ENCODE peak calls at places on chromosomes 7 and 10, in seven cellular contexts. One of them, this sample, is unnamed.

GRCh38 chr7:41134242-41134872 is 568.5 kb downstream of the INHBA start:
- DNase-seq in CD8-positive, alpha-beta memory T cell: no peak
- DNase-seq in stimulated activated naive B cell treated with anti-CD40 and anti-IgM and Interleukin-4, amounts not matched to agents 10 μg/mL and 1 μg/mL and 100 μg/mL, for 72 hours: peak; percentile 27
- DNase-seq in astrocyte of the spinal cord: peak; percentile 67
- DNase-seq in CD4-positive, alpha-beta T cell: no peak
- DNase-seq in Caki2: peak; percentile 72
- DNase-seq in retina: no peak
- DNase-seq in this sample: peak; percentile 34

GRCh38 chr7:17362439-17363095 is 64.1 kb downstream of the AHR start:
- DNase-seq in CD8-positive, alpha-beta memory T cell: no peak
- DNase-seq in retina: no peak
- DNase-seq in astrocyte of the spinal cord: no peak
- DNase-seq in CD4-positive, alpha-beta T cell: no peak
- DNase-seq in Caki2: no peak
- DNase-seq in stimulated activated naive B cell treated with anti-CD40 and anti-IgM and Interleukin-4, amounts not matched to agents 10 μg/mL and 1 μg/mL and 100 μg/mL, for 72 hours: no peak
- DNase-seq in this sample: no peak

GRCh38 chr10:110458583-110458920 is 39.2 kb upstream of the DUSP5 start:
- DNase-seq in retina: no peak
- DNase-seq in Caki2: no peak
- DNase-seq in CD8-positive, alpha-beta memory T cell: no peak
- DNase-seq in stimulated activated naive B cell treated with anti-CD40 and anti-IgM and Interleukin-4, amounts not matched to agents 10 μg/mL and 1 μg/mL and 100 μg/mL, for 72 hours: no peak
- DNase-seq in astrocyte of the spinal cord: no peak
- DNase-seq in CD4-positive, alpha-beta T cell: no peak
- DNase-seq in this sample: no peak

GRCh38 chr7:44448922-44449321 is 41.5 kb downstream of the NUDCD3 start:
- DNase-seq in retina: no peak
- DNase-seq in stimulated activated naive B cell treated with anti-CD40 and anti-IgM and Interleukin-4, amounts not matched to agents 10 μg/mL and 1 μg/mL and 100 μg/mL, for 72 hours: no peak
- DNase-seq in Caki2: no peak
- DNase-seq in astrocyte of the spinal cord: no peak
- DNase-seq in CD4-positive, alpha-beta T cell: no peak
- DNase-seq in CD8-positive, alpha-beta memory T cell: no peak
- DNase-seq in this sample: no peak

GRCh38 chr7:334618-335357 is 44.8 kb downstream of the FOXL3 start:
- DNase-seq in CD4-positive, alpha-beta T cell: no peak
- DNase-seq in retina: no peak
- DNase-seq in stimulated activated naive B cell treated with anti-CD40 and anti-IgM and Interleukin-4, amounts not matched to agents 10 μg/mL and 1 μg/mL and 100 μg/mL, for 72 hours: no peak
- DNase-seq in Caki2: no peak
- DNase-seq in astrocyte of the spinal cord: no peak
- DNase-seq in CD8-positive, alpha-beta memory T cell: no peak
- DNase-seq in this sample: no peak

GRCh38 chr10:71769279-71769823 is 4.0 kb downstream of the VSIR start:
- DNase-seq in CD8-positive, alpha-beta memory T cell: no peak
- DNase-seq in retina: no peak
- DNase-seq in Caki2: no peak
- DNase-seq in stimulated activated naive B cell treated with anti-CD40 and anti-IgM and Interleukin-4, amounts not matched to agents 10 μg/mL and 1 μg/mL and 100 μg/mL, for 72 hours: peak; percentile 84
- DNase-seq in astrocyte of the spinal cord: peak; percentile 18
- DNase-seq in CD4-positive, alpha-beta T cell: no peak
- DNase-seq in this sample: no peak

GRCh38 chr7:15280078-15280734 is 281.6 kb downstream of the AGMO start:
- DNase-seq in retina: no peak
- DNase-seq in CD4-positive, alpha-beta T cell: no peak
- DNase-seq in stimulated activated naive B cell treated with anti-CD40 and anti-IgM and Interleukin-4, amounts not matched to agents 10 μg/mL and 1 μg/mL and 100 μg/mL, for 72 hours: no peak
- DNase-seq in astrocyte of the spinal cord: no peak
- DNase-seq in CD8-positive, alpha-beta memory T cell: no peak
- DNase-seq in Caki2: no peak
- DNase-seq in this sample: no peak

GRCh38 chr10:94963901-94964300 is 25.4 kb downstream of the CYP2C9 start:
- DNase-seq in astrocyte of the spinal cord: peak; percentile 8
- DNase-seq in Caki2: peak; percentile 16
- DNase-seq in retina: peak; percentile 30
- DNase-seq in CD4-positive, alpha-beta T cell: no peak
- DNase-seq in stimulated activated naive B cell treated with anti-CD40 and anti-IgM and Interleukin-4, amounts not matched to agents 10 μg/mL and 1 μg/mL and 100 μg/mL, for 72 hours: no peak
- DNase-seq in CD8-positive, alpha-beta memory T cell: no peak
- DNase-seq in this sample: peak; percentile 6

GRCh38 chr7:42597296-42597695 is 314.6 kb downstream of the C7orf25 start:
- DNase-seq in stimulated activated naive B cell treated with anti-CD40 and anti-IgM and Interleukin-4, amounts not matched to agents 10 μg/mL and 1 μg/mL and 100 μg/mL, for 72 hours: no peak
- DNase-seq in CD4-positive, alpha-beta T cell: no peak
- DNase-seq in retina: no peak
- DNase-seq in CD8-positive, alpha-beta memory T cell: no peak
- DNase-seq in Caki2: no peak
- DNase-seq in astrocyte of the spinal cord: no peak
- DNase-seq in this sample: no peak

GRCh38 chr10:94138391-94138790 is 144.7 kb downstream of the PLCE1 start:
- DNase-seq in CD8-positive, alpha-beta memory T cell: no peak
- DNase-seq in Caki2: no peak
- DNase-seq in retina: no peak
- DNase-seq in astrocyte of the spinal cord: peak; percentile 48
- DNase-seq in stimulated activated naive B cell treated with anti-CD40 and anti-IgM and Interleukin-4, amounts not matched to agents 10 μg/mL and 1 μg/mL and 100 μg/mL, for 72 hours: no peak
- DNase-seq in CD4-positive, alpha-beta T cell: no peak
- DNase-seq in this sample: no peak

GRCh38 chr10:26857991-26858706 is 2.6 kb downstream of the ABI1 start:
- DNase-seq in astrocyte of the spinal cord: no peak
- DNase-seq in retina: no peak
- DNase-seq in stimulated activated naive B cell treated with anti-CD40 and anti-IgM and Interleukin-4, amounts not matched to agents 10 μg/mL and 1 μg/mL and 100 μg/mL, for 72 hours: no peak
- DNase-seq in CD8-positive, alpha-beta memory T cell: no peak
- DNase-seq in Caki2: peak; percentile 53
- DNase-seq in CD4-positive, alpha-beta T cell: no peak
- DNase-seq in this sample: peak; percentile 35

GRCh38 chr10:27779462-27779861 is 33.8 kb upstream of the MKX start:
- DNase-seq in CD8-positive, alpha-beta memory T cell: no peak
- DNase-seq in CD4-positive, alpha-beta T cell: no peak
- DNase-seq in retina: no peak
- DNase-seq in Caki2: no peak
- DNase-seq in stimulated activated naive B cell treated with anti-CD40 and anti-IgM and Interleukin-4, amounts not matched to agents 10 μg/mL and 1 μg/mL and 100 μg/mL, for 72 hours: no peak
- DNase-seq in astrocyte of the spinal cord: no peak
- DNase-seq in this sample: no peak

This sample was measured in GM10248.